ENCODE peak calls at places on chromosomes 6 and 20, in seven cellular contexts. One of them, this sample, is unnamed.

GRCh38 chr6:11607381-11607780 is 69.8 kb downstream of the TMEM170B start:
- DNase-seq in BJ: no peak
- DNase-seq in dorsolateral prefrontal cortex: peak; percentile 20
- DNase-seq in effector memory CD8-positive, alpha-beta T cell: no peak
- DNase-seq in renal cortical epithelial cell: peak; percentile 75
- DNase-seq in mesendoderm: peak; percentile 80
- DNase-seq in activated naive CD8-positive, alpha-beta T cell treated with anti-CD3 and anti-CD28 coated beads, Interleukin-2, amount 10 ng/mL, durations not matched to agents 7 days and 5 days: no peak
- DNase-seq in this sample: no peak

GRCh38 chr6:6987749-6988148 is 120.0 kb upstream of the RREB1 start:
- DNase-seq in effector memory CD8-positive, alpha-beta T cell: no peak
- DNase-seq in activated naive CD8-positive, alpha-beta T cell treated with anti-CD3 and anti-CD28 coated beads, Interleukin-2, amount 10 ng/mL, durations not matched to agents 7 days and 5 days: no peak
- DNase-seq in mesendoderm: no peak
- DNase-seq in renal cortical epithelial cell: no peak
- DNase-seq in BJ: no peak
- DNase-seq in dorsolateral prefrontal cortex: no peak
- DNase-seq in this sample: no peak

GRCh38 chr6:53302678-53303360 is 45.9 kb downstream of the ELOVL5 start:
- DNase-seq in mesendoderm: peak; percentile 55
- DNase-seq in BJ: no peak
- DNase-seq in dorsolateral prefrontal cortex: no peak
- DNase-seq in effector memory CD8-positive, alpha-beta T cell: no peak
- DNase-seq in activated naive CD8-positive, alpha-beta T cell treated with anti-CD3 and anti-CD28 coated beads, Interleukin-2, amount 10 ng/mL, durations not matched to agents 7 days and 5 days: no peak
- DNase-seq in renal cortical epithelial cell: peak; percentile 99
- DNase-seq in this sample: peak; percentile 24

GRCh38 chr6:131015630-131016263 is 47.3 kb downstream of the EPB41L2 start:
- DNase-seq in renal cortical epithelial cell: peak; percentile 59
- DNase-seq in activated naive CD8-positive, alpha-beta T cell treated with anti-CD3 and anti-CD28 coated beads, Interleukin-2, amount 10 ng/mL, durations not matched to agents 7 days and 5 days: no peak
- DNase-seq in BJ: peak; percentile 28
- DNase-seq in dorsolateral prefrontal cortex: no peak
- DNase-seq in mesendoderm: no peak
- DNase-seq in effector memory CD8-positive, alpha-beta T cell: no peak
- DNase-seq in this sample: no peak

GRCh38 chr6:13194852-13195251 is 133.5 kb downstream of the TBC1D7 start:
- DNase-seq in dorsolateral prefrontal cortex: peak; percentile 53
- DNase-seq in mesendoderm: peak; percentile 77
- DNase-seq in activated naive CD8-positive, alpha-beta T cell treated with anti-CD3 and anti-CD28 coated beads, Interleukin-2, amount 10 ng/mL, durations not matched to agents 7 days and 5 days: no peak
- DNase-seq in renal cortical epithelial cell: peak; percentile 50
- DNase-seq in BJ: no peak
- DNase-seq in effector memory CD8-positive, alpha-beta T cell: no peak
- DNase-seq in this sample: peak; percentile 58

GRCh38 chr6:29499704-29500103 is 11.9 kb upstream of the MAS1L start:
- DNase-seq in mesendoderm: no peak
- DNase-seq in effector memory CD8-positive, alpha-beta T cell: no peak
- DNase-seq in renal cortical epithelial cell: no peak
- DNase-seq in activated naive CD8-positive, alpha-beta T cell treated with anti-CD3 and anti-CD28 coated beads, Interleukin-2, amount 10 ng/mL, durations not matched to agents 7 days and 5 days: no peak
- DNase-seq in BJ: no peak
- DNase-seq in dorsolateral prefrontal cortex: no peak
- DNase-seq in this sample: no peak

GRCh38 chr6:5061152-5061551 is 24.0 kb upstream of the PPP1R3G start:
- DNase-seq in activated naive CD8-positive, alpha-beta T cell treated with anti-CD3 and anti-CD28 coated beads, Interleukin-2, amount 10 ng/mL, durations not matched to agents 7 days and 5 days: no peak
- DNase-seq in BJ: no peak
- DNase-seq in effector memory CD8-positive, alpha-beta T cell: no peak
- DNase-seq in dorsolateral prefrontal cortex: no peak
- DNase-seq in renal cortical epithelial cell: no peak
- DNase-seq in mesendoderm: no peak
- DNase-seq in this sample: no peak

GRCh38 chr6:54252496-54252895 is 55.7 kb upstream of the TINAG start:
- DNase-seq in activated naive CD8-positive, alpha-beta T cell treated with anti-CD3 and anti-CD28 coated beads, Interleukin-2, amount 10 ng/mL, durations not matched to agents 7 days and 5 days: no peak
- DNase-seq in renal cortical epithelial cell: no peak
- DNase-seq in dorsolateral prefrontal cortex: no peak
- DNase-seq in BJ: no peak
- DNase-seq in mesendoderm: no peak
- DNase-seq in effector memory CD8-positive, alpha-beta T cell: no peak
- DNase-seq in this sample: peak; percentile 8

GRCh38 chr20:14992961-14993360 is 655.5 kb upstream of the FLRT3 start:
- DNase-seq in BJ: peak; percentile 44
- DNase-seq in effector memory CD8-positive, alpha-beta T cell: no peak
- DNase-seq in renal cortical epithelial cell: no peak
- DNase-seq in activated naive CD8-positive, alpha-beta T cell treated with anti-CD3 and anti-CD28 coated beads, Interleukin-2, amount 10 ng/mL, durations not matched to agents 7 days and 5 days: no peak
- DNase-seq in mesendoderm: no peak
- DNase-seq in dorsolateral prefrontal cortex: no peak
- DNase-seq in this sample: peak; percentile 96

GRCh38 chr20:38304845-38305447 is 990 bp downstream of the BPI start:
- DNase-seq in effector memory CD8-positive, alpha-beta T cell: no peak
- DNase-seq in renal cortical epithelial cell: no peak
- DNase-seq in mesendoderm: peak; percentile 53
- DNase-seq in BJ: no peak
- DNase-seq in dorsolateral prefrontal cortex: peak; percentile 33
- DNase-seq in activated naive CD8-positive, alpha-beta T cell treated with anti-CD3 and anti-CD28 coated beads, Interleukin-2, amount 10 ng/mL, durations not matched to agents 7 days and 5 days: peak; percentile 56
- DNase-seq in this sample: peak; percentile 8

GRCh38 chr6:41939848-41940758 is 1.5 kb downstream of the CCND3 start:
- DNase-seq in renal cortical epithelial cell: peak; percentile 76
- DNase-seq in mesendoderm: peak; percentile 59
- DNase-seq in activated naive CD8-positive, alpha-beta T cell treated with anti-CD3 and anti-CD28 coated beads, Interleukin-2, amount 10 ng/mL, durations not matched to agents 7 days and 5 days: peak; percentile 67
- DNase-seq in BJ: no peak
- DNase-seq in dorsolateral prefrontal cortex: no peak
- DNase-seq in effector memory CD8-positive, alpha-beta T cell: no peak
- DNase-seq in this sample: no peak

GRCh38 chr6:113148576-113148975 is 708.6 kb upstream of the MARCKS start:
- DNase-seq in renal cortical epithelial cell: no peak
- DNase-seq in dorsolateral prefrontal cortex: no peak
- DNase-seq in effector memory CD8-positive, alpha-beta T cell: no peak
- DNase-seq in activated naive CD8-positive, alpha-beta T cell treated with anti-CD3 and anti-CD28 coated beads, Interleukin-2, amount 10 ng/mL, durations not matched to agents 7 days and 5 days: no peak
- DNase-seq in BJ: no peak
- DNase-seq in mesendoderm: no peak
- DNase-seq in this sample: no peak

GRCh38 chr20:50731930-50732690 is 730 bp downstream of the PARD6B start:
- DNase-seq in renal cortical epithelial cell: peak; percentile 55
- DNase-seq in activated naive CD8-positive, alpha-beta T cell treated with anti-CD3 and anti-CD28 coated beads, Interleukin-2, amount 10 ng/mL, durations not matched to agents 7 days and 5 days: peak; percentile 41
- DNase-seq in mesendoderm: peak; percentile 82
- DNase-seq in BJ: no peak
- DNase-seq in dorsolateral prefrontal cortex: no peak
- DNase-seq in effector memory CD8-positive, alpha-beta T cell: no peak
- DNase-seq in this sample: peak; percentile 43

This sample was measured in NCI-H69.